ENCODE peak calls at places on chromosome 20, in five cellular contexts. L is OCI-LY7, A is right lobe of liver, B is PC-3, Q is mucosa of descending colon. T is an unnamed sample. For H3K4me1, the result is how much of the 10 kb centered on the place peaks cover.

GRCh38 chr20:61978491-61978890 is 87.2 kb downstream of the TAF4 start:
- DNase-seq in L (no peak), A (no peak), B (no peak), Q (no peak), T (no peak)

GRCh38 chr20:46955601-46956556 is 61.2 kb downstream of the EYA2 start:
- DNase-seq in L (no peak), A (no peak), B (peak), Q (no peak), T (no peak)

GRCh38 chr20:3811421-3812258 is 8.7 kb upstream of the AP5S1 start:
- DNase-seq in L (no peak), A (peak), B (peak), Q (peak), T (peak)

GRCh38 chr20:52731086-52731485 is 241.1 kb upstream of the TSHZ2 start:
- DNase-seq in L (no peak), A (no peak), B (no peak), Q (no peak), T (no peak)

GRCh38 chr20:17628101-17628841 is 53.8 kb downstream of the RRBP1 start:
- DNase-seq in L (no peak), A (peak), B (no peak), Q (peak), T (peak)

GRCh38 chr20:62055106-62055861 is 10.4 kb downstream of the TAF4 start:
- DNase-seq in L (no peak), A (no peak), B (no peak), Q (no peak), T (no peak)

GRCh38 chr20:3871549-3872265 is 17.5 kb upstream of the PANK2 start:
- DNase-seq in L (no peak), A (no peak), B (peak), Q (no peak), T (no peak)

GRCh38 chr20:15333170-15333569 is 995.8 kb upstream of the FLRT3 start:
- DNase-seq in L (no peak), A (no peak), B (no peak), Q (no peak), T (no peak)

GRCh38 chr20:2133318-2134183 is 31.9 kb downstream of the STK35 start:
- DNase-seq in L (no peak), A (no peak), B (peak), Q (no peak), T (peak)

GRCh38 chr20:47950103-47950502 is 164.8 kb upstream of the SULF2 start:
- DNase-seq in L (no peak), A (no peak), B (peak), Q (no peak), T (no peak)

GRCh38 chr20:25623736-25624499 is at the start of gene NANP:
- DNase-seq in L (peak), A (peak), B (peak), Q (peak), T (peak)

GRCh38 chr20:25622049-25622448 is 1.8 kb downstream of the NANP start:
- DNase-seq in L (no peak), A (no peak), B (no peak), Q (no peak), T (no peak)

GRCh38 chr20:25624500-25624939 is 706 bp upstream of the NANP start:
- DNase-seq in L (no peak), A (no peak), B (no peak), Q (no peak), T (no peak)

GRCh38 chr20:25623225-25623735 is 534 bp downstream of the NANP start:
- DNase-seq in L (peak), A (peak), B (peak), Q (peak), T (peak)

DNA sequence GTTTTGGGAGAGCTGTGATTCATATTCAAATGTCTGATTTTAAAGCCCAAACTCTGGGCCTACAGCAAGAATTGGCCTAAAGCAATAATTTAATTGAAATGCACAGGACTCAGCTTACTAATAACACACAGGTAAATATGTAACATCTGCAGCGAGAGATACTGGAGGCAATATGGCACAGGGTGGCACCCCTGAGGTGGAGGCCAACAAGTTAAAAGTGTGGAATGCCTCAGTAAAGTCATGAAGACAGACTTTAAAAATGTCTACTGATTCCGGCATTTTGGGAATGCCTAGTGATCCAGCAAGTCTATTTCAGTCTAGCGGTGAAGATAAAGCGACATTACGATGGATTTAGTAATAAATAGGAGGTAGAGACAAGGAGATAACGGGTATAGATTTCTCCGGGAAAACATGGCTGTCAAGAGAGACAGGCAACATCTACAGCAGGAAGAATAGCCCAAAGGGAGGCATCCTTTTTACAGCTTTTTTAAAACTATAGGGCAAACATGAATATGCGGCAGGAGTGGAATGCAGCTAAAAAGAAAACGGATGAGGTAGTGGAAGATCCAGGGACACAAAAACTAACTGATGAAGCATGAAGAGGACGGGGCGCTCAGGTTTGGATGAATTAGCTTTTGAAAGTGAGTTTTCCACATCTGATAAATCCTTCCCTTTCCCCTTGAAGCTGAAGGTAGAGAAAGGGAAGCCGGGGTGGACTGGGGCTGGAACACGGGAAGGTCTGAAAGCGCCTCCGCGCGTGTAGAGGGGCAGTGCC is 1.2 kb downstream of the NANP start:
- DNase-seq in L (no peak), A (no peak), B (no peak), Q (no peak), T (no peak)
- H3K4me1 ChIP-seq in L (under half), A (under half), B (under half), Q (under half), T (under half)

DNA sequence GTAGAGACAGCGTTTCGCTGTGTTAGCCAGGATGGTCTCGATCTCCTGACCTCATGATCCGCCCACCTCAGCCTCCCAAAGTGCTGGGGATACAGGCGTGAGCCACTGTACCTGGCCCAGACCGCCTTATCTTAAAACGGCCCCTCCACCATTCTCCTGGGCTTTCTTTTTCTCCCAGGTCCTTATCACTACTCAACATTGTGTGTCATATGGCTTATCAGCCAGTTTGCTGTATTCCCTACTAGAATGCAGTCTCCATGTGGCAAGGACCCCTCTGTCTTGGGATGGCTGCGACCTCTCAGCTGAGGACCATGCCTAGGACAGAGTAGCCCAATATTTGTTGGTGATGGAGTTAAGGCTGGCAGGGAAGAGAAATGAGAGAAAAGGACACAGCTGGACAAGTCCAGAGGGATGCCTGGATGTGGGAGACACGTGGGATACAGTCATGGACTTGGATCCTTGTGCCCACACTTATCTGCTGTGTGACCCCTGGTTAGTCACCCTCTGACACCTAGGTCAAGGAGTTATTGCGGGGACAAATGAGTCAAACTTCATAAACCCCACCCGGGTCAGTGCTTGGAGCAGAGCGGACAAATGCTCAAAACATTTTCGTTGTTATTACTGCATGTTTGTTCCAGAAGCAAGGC is 24.0 kb downstream of the ADA start:
- DNase-seq in L (no peak), A (no peak), B (no peak), Q (no peak), T (no peak)
- H3K4me1 ChIP-seq in L (under half), A (under half), B (under half), Q (under half), T (under half)

DNA sequence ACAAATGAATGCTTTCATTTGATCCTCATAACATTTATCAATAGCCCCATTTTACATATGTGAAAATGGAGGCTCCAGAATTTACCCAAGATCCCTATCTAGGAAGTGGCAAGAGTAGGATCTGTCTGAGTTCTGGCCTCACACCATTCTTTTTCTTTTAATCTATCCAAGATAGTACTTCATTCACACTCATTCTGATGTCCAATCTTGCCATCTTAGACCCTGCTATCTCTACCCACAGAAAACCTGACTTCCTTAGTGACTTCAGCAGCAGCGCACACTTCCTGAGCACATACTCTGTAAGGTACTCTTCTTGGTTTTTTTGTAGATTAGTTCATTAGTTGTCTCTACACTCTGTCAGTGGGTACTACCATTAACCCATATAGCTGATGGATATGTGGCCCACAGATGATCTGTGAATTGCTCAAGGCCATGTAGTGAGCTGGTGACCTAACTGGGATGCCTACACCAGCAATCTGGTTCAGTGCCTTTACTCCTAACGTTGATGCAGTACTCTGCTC is 36.3 kb downstream of the COX4I2 start:
- DNase-seq in L (no peak), A (no peak), B (peak), Q (no peak), T (no peak)
- H3K4me1 ChIP-seq in L (half or more), A (half or more), B (under half), Q (under half), T (half or more)

GRCh38 chr20:63494420-63495166 is 4.3 kb downstream of the EEF1A2 start:
- DNase-seq in L (no peak), A (no peak), B (no peak), Q (no peak), T (peak)
- H3K4me1 ChIP-seq in L (under half), A (under half), B (under half), Q (under half), T (under half)

DNA sequence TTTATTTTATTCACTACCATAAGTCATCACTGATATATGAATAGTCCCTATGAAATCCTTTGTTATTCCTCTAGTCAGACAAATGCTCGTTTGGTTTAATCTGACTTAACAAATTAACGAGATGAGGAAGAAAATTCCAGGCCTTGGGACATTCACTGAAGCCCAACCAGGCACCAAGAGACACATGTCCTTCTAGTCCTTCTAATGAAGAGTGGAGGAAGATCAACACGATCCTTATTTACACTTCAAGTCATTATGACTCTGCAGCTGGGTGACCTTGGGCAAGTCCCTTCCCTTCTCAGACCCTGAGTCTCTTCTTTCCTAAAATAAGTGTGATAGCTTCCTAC is 117.5 kb downstream of the CEBPB start:
- DNase-seq in L (peak), A (no peak), B (no peak), Q (no peak), T (no peak)
- H3K4me1 ChIP-seq in L (under half), A (half or more), B (half or more), Q (under half), T (under half)

GRCh38 chr20:25274481-25274880 is 26.6 kb downstream of the PYGB start:
- DNase-seq in L (no peak), A (peak), B (no peak), Q (peak), T (peak)
- H3K4me1 ChIP-seq in L (under half), A (under half), B (under half), Q (under half), T (under half)

T was measured in right cardiac atrium.